ENCODE peak calls at places on chromosomes 16 and 17, in ten cellular contexts. R is small intestine, O is left lung, S is uterus, Z is breast epithelium, D is esophagus muscularis mucosa, V is MM.1S, X is IMR-90, K is left ventricle myocardium inferior, W is ascending aorta. U is an unnamed sample.

GRCh38 chr16:12201216-12201615 is 224.7 kb downstream of the SNX29 start:
- DNase-seq in D (no peak), R (no peak), O (no peak), Z (no peak), K (no peak), W (no peak), X (peak; percentile 62), S (no peak), V (no peak), U (no peak)

GRCh38 chr17:27743288-27743885 is 56.9 kb downstream of the NOS2 start:
- DNase-seq in R (no peak), W (no peak), O (no peak), V (no peak), X (no peak), S (no peak), Z (no peak), K (no peak), D (no peak), U (no peak)

GRCh38 chr16:75351183-75351582 is 82.1 kb downstream of the CFDP1 start:
- DNase-seq in X (peak; percentile 80), K (no peak), S (no peak), W (no peak), Z (no peak), D (no peak), O (no peak), V (no peak), R (no peak), U (no peak)

GRCh38 chr17:68613739-68614298 is 12.7 kb upstream of the FAM20A start:
- DNase-seq in S (peak; percentile 51), K (no peak), W (no peak), O (no peak), V (peak; percentile 81), X (no peak), Z (no peak), D (no peak), R (peak; percentile 20), U (no peak)

GRCh38 chr16:82621796-82622195 is 5.0 kb upstream of the CDH13 start:
- DNase-seq in D (no peak), K (no peak), R (no peak), V (no peak), W (no peak), O (no peak), S (no peak), Z (no peak), X (no peak), U (no peak)

GRCh38 chr17:50421308-50422031 is 4.5 kb upstream of the ACSF2 start:
- DNase-seq in O (no peak), X (no peak), D (no peak), Z (no peak), W (no peak), K (no peak), R (peak; percentile 66), V (peak; percentile 49), S (no peak), U (peak; percentile 32)

GRCh38 chr17:82419471-82419995 is 1.1 kb upstream of the OGFOD3 start:
- DNase-seq in O (no peak), V (peak; percentile 62), W (no peak), X (no peak), Z (no peak), S (no peak), K (no peak), D (no peak), R (peak; percentile 73), U (no peak)

GRCh38 chr16:85210423-85211169 is 98.3 kb upstream of the CIBAR2 start:
- DNase-seq in X (peak; percentile 92), W (no peak), V (no peak), K (no peak), O (no peak), Z (no peak), D (no peak), R (no peak), S (no peak), U (no peak)

GRCh38 chr16:67967183-67967955 is 1.1 kb downstream of the SLC12A4 start:
- DNase-seq in D (no peak), R (no peak), K (no peak), W (no peak), O (no peak), Z (no peak), S (no peak), X (no peak), V (peak; percentile 17), U (peak; percentile 9)

GRCh38 chr17:33461051-33461450 is 168.0 kb upstream of the ASIC2 start:
- DNase-seq in D (no peak), X (no peak), R (no peak), S (no peak), Z (no peak), O (no peak), V (no peak), K (no peak), W (no peak), U (no peak)

GRCh38 chr16:27724491-27724878 is 174.5 kb downstream of the KATNIP start:
- DNase-seq in S (no peak), O (no peak), Z (no peak), X (no peak), K (peak; percentile 26), D (no peak), W (no peak), R (peak; percentile 29), V (no peak), U (no peak)

GRCh38 chr16:49600976-49601375 is 227.4 kb downstream of the C16orf78 start:
- DNase-seq in X (no peak), K (no peak), D (no peak), V (no peak), O (no peak), S (peak; percentile 2), Z (no peak), W (peak; percentile 11), R (no peak), U (no peak)

GRCh38 chr17:63838586-63839184 is 3.8 kb downstream of the SMARCD2 start:
- DNase-seq in D (peak; percentile 98), S (peak; percentile 91), K (peak; percentile 93), W (peak; percentile 96), R (no peak), V (no peak), O (peak; percentile 81), X (peak; percentile 45), Z (peak; percentile 91), U (no peak)
- H3K27ac ChIP-seq in D (peak overlapping the region; percentile 97), S (peak overlapping the region; percentile 95), K (peak overlapping the region; percentile 98), W (peak overlapping the region; percentile 89), R (peak overlapping the region; percentile 59), V (no peak overlapping the region), O (peak overlapping the region; percentile 93), X (peak overlapping the region; percentile 44), Z (peak overlapping the region; percentile 92), U (peak overlapping the region; percentile 59)

GRCh38 chr16:4316732-4317461 is 1.0 kb downstream of the GLIS2 start:
- DNase-seq in V (no peak), R (no peak), W (peak; percentile 89), K (peak; percentile 60), X (no peak), D (no peak), S (no peak), O (peak; percentile 73), Z (no peak), U (no peak)
- H3K4me1 ChIP-seq in V (peaks cover 14% of the 10 kb centered on the region), R (no peaks in the 10 kb centered on the region), W (peaks cover 48% of the 10 kb centered on the region), K (peaks cover 76% of the 10 kb centered on the region), X (peaks cover 22% of the 10 kb centered on the region), D (peaks cover 79% of the 10 kb centered on the region), S (no peaks in the 10 kb centered on the region), O (peaks cover 70% of the 10 kb centered on the region), Z (peaks cover 17% of the 10 kb centered on the region), U (peaks cover 14% of the 10 kb centered on the region)

DNA sequence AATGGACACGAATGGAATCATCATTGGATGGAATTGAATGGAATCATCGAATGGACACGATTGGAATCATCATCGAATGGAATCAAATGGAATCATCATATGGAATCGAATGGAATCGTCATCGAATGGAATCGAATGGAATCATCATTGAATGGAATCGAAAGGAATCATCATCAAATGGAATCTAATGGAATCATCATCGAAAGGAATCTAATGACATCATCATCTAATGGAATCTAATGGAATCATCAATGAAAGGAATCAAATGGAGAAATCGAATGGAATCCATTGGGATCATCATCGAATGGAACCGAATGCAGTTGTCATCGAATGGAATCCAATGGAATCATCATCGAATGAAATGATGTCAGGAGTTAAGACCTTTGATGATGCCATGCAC is 154.9 kb downstream of the SHCBP1 start:
- DNase-seq in K (no peak), X (no peak), V (no peak), O (no peak), Z (no peak), D (no peak), S (no peak), W (no peak), R (no peak), U (no peak)
- H3K9me3 ChIP-seq in K (peaks cover 41% of the 10 kb centered on the region), X (peaks cover 2% of the 10 kb centered on the region), V (no peaks in the 10 kb centered on the region), O (no peaks in the 10 kb centered on the region), Z (peaks cover 5% of the 10 kb centered on the region), D (peaks cover 22% of the 10 kb centered on the region), S (no peaks in the 10 kb centered on the region), W (no peaks in the 10 kb centered on the region), R (no peaks in the 10 kb centered on the region), U (no peaks in the 10 kb centered on the region)

GRCh38 chr16:66849021-66849420 is 4.8 kb downstream of the CA7 start:
- DNase-seq in K (no peak), X (no peak), Z (no peak), S (no peak), O (no peak), R (no peak), W (peak; percentile 47), D (no peak), V (no peak), U (no peak)

GRCh38 chr16:66849543-66849942 is 5.3 kb downstream of the CA7 start:
- DNase-seq in S (no peak), X (no peak), Z (no peak), W (peak; percentile 21), K (no peak), V (no peak), O (no peak), R (no peak), D (no peak), U (no peak)

GRCh38 chr16:66848172-66848571 is 4.0 kb downstream of the CA7 start:
- DNase-seq in O (no peak), K (no peak), S (no peak), Z (no peak), W (no peak), D (no peak), X (no peak), R (no peak), V (no peak), U (no peak)

GRCh38 chr16:66851166-66851964 is 7.2 kb downstream of the CA7 start:
- DNase-seq in W (no peak), V (no peak), S (no peak), R (no peak), O (no peak), Z (peak; percentile 38), D (no peak), K (no peak), X (no peak), U (no peak)

GRCh38 chr16:66850115-66850815 is 6.1 kb downstream of the CA7 start:
- DNase-seq in O (no peak), D (no peak), K (no peak), R (no peak), S (no peak), Z (peak; percentile 38), W (no peak), X (no peak), V (no peak), U (no peak)
- H3K27ac ChIP-seq in O (no peak overlapping the region), D (no peak overlapping the region), K (no peak overlapping the region), R (no peak overlapping the region), S (no peak overlapping the region), Z (no peak overlapping the region), W (no peak overlapping the region), X (no peak overlapping the region), V (no peak overlapping the region), U (no peak overlapping the region)